ENCODE peak calls at places on chromosomes 5 and 9, in eight cellular contexts. One of them, this sample, is unnamed.
A peak's percentile ranks its signal among the peaks of the same experiment; 100 is the strongest.

GRCh38 chr9:116566677-116567488 is 120.2 kb upstream of the TRIM32 start:
- DNase-seq in HAP-1: no peak
- DNase-seq in right lobe of liver: peak; percentile 69
- DNase-seq in CD4-positive, CD25-positive, alpha-beta regulatory T cell: no peak
- DNase-seq in A549: peak; percentile 93
- DNase-seq in right cardiac atrium: peak; percentile 45
- DNase-seq in Caco-2: peak; percentile 63
- DNase-seq in aorta: no peak
- DNase-seq in this sample: no peak

GRCh38 chr9:21802418-21803000 is at the start of gene MTAP:
- DNase-seq in Caco-2: peak; percentile 88
- DNase-seq in right cardiac atrium: peak; percentile 96
- DNase-seq in right lobe of liver: peak; percentile 96
- DNase-seq in aorta: peak; percentile 96
- DNase-seq in CD4-positive, CD25-positive, alpha-beta regulatory T cell: peak; percentile 85
- DNase-seq in HAP-1: peak; percentile 94
- DNase-seq in A549: peak; percentile 94
- DNase-seq in this sample: peak; percentile 81

GRCh38 chr5:79143684-79144379 is 32.2 kb downstream of the BHMT start:
- DNase-seq in aorta: no peak
- DNase-seq in Caco-2: no peak
- DNase-seq in right cardiac atrium: no peak
- DNase-seq in CD4-positive, CD25-positive, alpha-beta regulatory T cell: no peak
- DNase-seq in A549: peak; percentile 55
- DNase-seq in HAP-1: no peak
- DNase-seq in right lobe of liver: no peak
- DNase-seq in this sample: no peak

GRCh38 chr9:19998153-19998552 is 209.3 kb upstream of the SLC24A2 start:
- DNase-seq in aorta: no peak
- DNase-seq in right cardiac atrium: no peak
- DNase-seq in CD4-positive, CD25-positive, alpha-beta regulatory T cell: peak; percentile 56
- DNase-seq in A549: peak; percentile 9
- DNase-seq in Caco-2: no peak
- DNase-seq in right lobe of liver: no peak
- DNase-seq in HAP-1: no peak
- DNase-seq in this sample: no peak

GRCh38 chr5:1005904-1006655 is 2.5 kb upstream of the NKD2 start:
- DNase-seq in right lobe of liver: peak; percentile 27
- DNase-seq in A549: no peak
- DNase-seq in aorta: peak; percentile 68
- DNase-seq in right cardiac atrium: no peak
- DNase-seq in Caco-2: no peak
- DNase-seq in HAP-1: no peak
- DNase-seq in CD4-positive, CD25-positive, alpha-beta regulatory T cell: no peak
- DNase-seq in this sample: no peak

GRCh38 chr9:126287467-126287866 is 39.2 kb upstream of the MVB12B start:
- DNase-seq in right lobe of liver: no peak
- DNase-seq in A549: no peak
- DNase-seq in right cardiac atrium: no peak
- DNase-seq in CD4-positive, CD25-positive, alpha-beta regulatory T cell: no peak
- DNase-seq in Caco-2: no peak
- DNase-seq in aorta: no peak
- DNase-seq in HAP-1: no peak
- DNase-seq in this sample: peak; percentile 53

GRCh38 chr5:74546796-74547195 is 93.7 kb downstream of the ENC1 start:
- DNase-seq in Caco-2: no peak
- DNase-seq in aorta: no peak
- DNase-seq in A549: no peak
- DNase-seq in HAP-1: no peak
- DNase-seq in right lobe of liver: no peak
- DNase-seq in right cardiac atrium: no peak
- DNase-seq in CD4-positive, CD25-positive, alpha-beta regulatory T cell: no peak
- DNase-seq in this sample: no peak

GRCh38 chr9:19146441-19146840 is 19.1 kb upstream of the PLIN2 start:
- DNase-seq in HAP-1: no peak
- DNase-seq in right lobe of liver: no peak
- DNase-seq in A549: no peak
- DNase-seq in Caco-2: no peak
- DNase-seq in aorta: no peak
- DNase-seq in right cardiac atrium: no peak
- DNase-seq in CD4-positive, CD25-positive, alpha-beta regulatory T cell: no peak
- DNase-seq in this sample: no peak

GRCh38 chr9:89185980-89186379 is 7.4 kb upstream of the SHC3 start:
- DNase-seq in aorta: no peak
- DNase-seq in Caco-2: peak; percentile 36
- DNase-seq in right cardiac atrium: no peak
- DNase-seq in HAP-1: no peak
- DNase-seq in right lobe of liver: no peak
- DNase-seq in A549: no peak
- DNase-seq in CD4-positive, CD25-positive, alpha-beta regulatory T cell: no peak
- DNase-seq in this sample: no peak

GRCh38 chr9:4830699-4831098 is 38.0 kb downstream of the RCL1 start:
- DNase-seq in Caco-2: no peak
- DNase-seq in right lobe of liver: no peak
- DNase-seq in A549: no peak
- DNase-seq in right cardiac atrium: no peak
- DNase-seq in HAP-1: no peak
- DNase-seq in CD4-positive, CD25-positive, alpha-beta regulatory T cell: no peak
- DNase-seq in aorta: no peak
- DNase-seq in this sample: no peak

GRCh38 chr9:4829956-4830355 is 37.2 kb downstream of the RCL1 start:
- DNase-seq in right cardiac atrium: no peak
- DNase-seq in aorta: no peak
- DNase-seq in Caco-2: no peak
- DNase-seq in CD4-positive, CD25-positive, alpha-beta regulatory T cell: no peak
- DNase-seq in A549: no peak
- DNase-seq in right lobe of liver: no peak
- DNase-seq in HAP-1: no peak
- DNase-seq in this sample: no peak

GRCh38 chr9:4831944-4832343 is 39.2 kb downstream of the RCL1 start:
- DNase-seq in Caco-2: no peak
- DNase-seq in CD4-positive, CD25-positive, alpha-beta regulatory T cell: no peak
- DNase-seq in right cardiac atrium: no peak
- DNase-seq in A549: no peak
- DNase-seq in HAP-1: no peak
- DNase-seq in right lobe of liver: no peak
- DNase-seq in aorta: no peak
- DNase-seq in this sample: no peak

GRCh38 chr9:4832786-4833579 is 40.2 kb downstream of the RCL1 start:
- DNase-seq in HAP-1: no peak
- DNase-seq in aorta: no peak
- DNase-seq in right lobe of liver: no peak
- DNase-seq in A549: peak; percentile 89
- DNase-seq in Caco-2: no peak
- DNase-seq in right cardiac atrium: no peak
- DNase-seq in CD4-positive, CD25-positive, alpha-beta regulatory T cell: peak; percentile 39
- DNase-seq in this sample: peak; percentile 52

DNA sequence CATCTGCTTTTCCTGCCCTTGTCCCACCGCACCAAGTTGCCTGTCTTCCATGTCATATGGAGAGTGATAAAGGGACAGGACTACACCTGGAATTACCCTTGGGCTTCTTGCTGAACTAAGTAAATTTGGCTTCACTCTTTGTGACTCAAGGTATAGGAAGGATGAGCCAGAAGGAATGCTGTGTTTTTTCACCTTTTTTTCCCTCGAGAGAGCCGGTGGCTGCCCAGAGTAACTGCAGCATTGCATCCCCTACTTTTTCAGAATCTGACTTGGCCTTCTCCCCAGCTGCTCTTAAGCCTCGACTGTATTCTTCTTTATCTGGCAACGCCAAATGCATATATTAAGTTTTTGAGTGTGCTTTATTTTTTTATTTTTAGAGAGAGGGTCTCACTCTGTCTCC is 38.4 kb downstream of the RCL1 start:
- DNase-seq in right lobe of liver: no peak
- DNase-seq in CD4-positive, CD25-positive, alpha-beta regulatory T cell: no peak
- DNase-seq in aorta: no peak
- DNase-seq in HAP-1: no peak
- DNase-seq in right cardiac atrium: no peak
- DNase-seq in A549: no peak
- DNase-seq in Caco-2: no peak
- DNase-seq in this sample: no peak
- H3K4me3 ChIP-seq in right lobe of liver: no peak overlapping the region
- H3K4me3 ChIP-seq in CD4-positive, CD25-positive, alpha-beta regulatory T cell: no peak overlapping the region
- H3K4me3 ChIP-seq in aorta: no peak overlapping the region
- H3K4me3 ChIP-seq in HAP-1: no peak overlapping the region
- H3K4me3 ChIP-seq in right cardiac atrium: no peak overlapping the region
- H3K4me3 ChIP-seq in A549: no peak overlapping the region
- H3K4me3 ChIP-seq in Caco-2: no peak overlapping the region
- H3K4me3 ChIP-seq in this sample: no peak overlapping the region

GRCh38 chr5:133052317-133053175 is 733 bp downstream of the HSPA4 start:
- DNase-seq in right lobe of liver: peak; percentile 87
- DNase-seq in aorta: peak; percentile 90
- DNase-seq in HAP-1: peak; percentile 12
- DNase-seq in Caco-2: peak; percentile 77
- DNase-seq in A549: peak; percentile 52
- DNase-seq in right cardiac atrium: peak; percentile 86
- DNase-seq in CD4-positive, CD25-positive, alpha-beta regulatory T cell: peak; percentile 74
- DNase-seq in this sample: peak; percentile 70
- H3K4me3 ChIP-seq in right lobe of liver: peak overlapping the region; percentile 85
- H3K4me3 ChIP-seq in aorta: peak overlapping the region; percentile 20
- H3K4me3 ChIP-seq in HAP-1: peak overlapping the region; percentile 99
- H3K4me3 ChIP-seq in Caco-2: peak overlapping the region; percentile 93
- H3K4me3 ChIP-seq in A549: peak overlapping the region; percentile 95
- H3K4me3 ChIP-seq in right cardiac atrium: peak overlapping the region; percentile 84
- H3K4me3 ChIP-seq in CD4-positive, CD25-positive, alpha-beta regulatory T cell: peak overlapping the region; percentile 90
- H3K4me3 ChIP-seq in this sample: peak overlapping the region; percentile 97

GRCh38 chr5:128195316-128195715 is 111.8 kb downstream of the SLC12A2 start:
- DNase-seq in Caco-2: no peak
- DNase-seq in HAP-1: no peak
- DNase-seq in A549: no peak
- DNase-seq in aorta: no peak
- DNase-seq in right cardiac atrium: no peak
- DNase-seq in right lobe of liver: no peak
- DNase-seq in CD4-positive, CD25-positive, alpha-beta regulatory T cell: no peak
- DNase-seq in this sample: no peak

GRCh38 chr5:128196080-128196479 is 112.5 kb downstream of the SLC12A2 start:
- DNase-seq in HAP-1: no peak
- DNase-seq in aorta: no peak
- DNase-seq in A549: no peak
- DNase-seq in right lobe of liver: no peak
- DNase-seq in right cardiac atrium: no peak
- DNase-seq in CD4-positive, CD25-positive, alpha-beta regulatory T cell: no peak
- DNase-seq in Caco-2: no peak
- DNase-seq in this sample: no peak

GRCh38 chr5:128199104-128199503 is 115.5 kb downstream of the SLC12A2 start:
- DNase-seq in aorta: no peak
- DNase-seq in right lobe of liver: no peak
- DNase-seq in right cardiac atrium: no peak
- DNase-seq in CD4-positive, CD25-positive, alpha-beta regulatory T cell: no peak
- DNase-seq in A549: peak; percentile 47
- DNase-seq in Caco-2: peak; percentile 28
- DNase-seq in HAP-1: no peak
- DNase-seq in this sample: peak; percentile 74

GRCh38 chr5:128197911-128198522 is 114.5 kb downstream of the SLC12A2 start:
- DNase-seq in right lobe of liver: no peak
- DNase-seq in aorta: no peak
- DNase-seq in CD4-positive, CD25-positive, alpha-beta regulatory T cell: peak; percentile 27
- DNase-seq in right cardiac atrium: no peak
- DNase-seq in HAP-1: no peak
- DNase-seq in Caco-2: no peak
- DNase-seq in A549: no peak
- DNase-seq in this sample: peak; percentile 39

GRCh38 chr5:128196791-128197190 is 113.2 kb downstream of the SLC12A2 start:
- DNase-seq in CD4-positive, CD25-positive, alpha-beta regulatory T cell: peak; percentile 18
- DNase-seq in right cardiac atrium: no peak
- DNase-seq in right lobe of liver: no peak
- DNase-seq in A549: no peak
- DNase-seq in Caco-2: no peak
- DNase-seq in aorta: no peak
- DNase-seq in HAP-1: no peak
- DNase-seq in this sample: no peak
- H3K4me3 ChIP-seq in CD4-positive, CD25-positive, alpha-beta regulatory T cell: no peak overlapping the region
- H3K4me3 ChIP-seq in right cardiac atrium: no peak overlapping the region
- H3K4me3 ChIP-seq in right lobe of liver: no peak overlapping the region
- H3K4me3 ChIP-seq in A549: no peak overlapping the region
- H3K4me3 ChIP-seq in Caco-2: no peak overlapping the region
- H3K4me3 ChIP-seq in aorta: no peak overlapping the region
- H3K4me3 ChIP-seq in HAP-1: no peak overlapping the region
- H3K4me3 ChIP-seq in this sample: no peak overlapping the region

GRCh38 chr9:121272401-121272948 is 4.5 kb downstream of the GSN start:
- DNase-seq in HAP-1: no peak
- DNase-seq in Caco-2: no peak
- DNase-seq in CD4-positive, CD25-positive, alpha-beta regulatory T cell: no peak
- DNase-seq in right lobe of liver: no peak
- DNase-seq in A549: no peak
- DNase-seq in aorta: no peak
- DNase-seq in right cardiac atrium: no peak
- DNase-seq in this sample: peak; percentile 9

GRCh38 chr9:121269030-121269887 is 1.3 kb downstream of the GSN start:
- DNase-seq in CD4-positive, CD25-positive, alpha-beta regulatory T cell: no peak
- DNase-seq in HAP-1: no peak
- DNase-seq in A549: no peak
- DNase-seq in right cardiac atrium: no peak
- DNase-seq in right lobe of liver: no peak
- DNase-seq in aorta: peak; percentile 81
- DNase-seq in Caco-2: peak; percentile 52
- DNase-seq in this sample: peak; percentile 90

GRCh38 chr9:121269888-121270254 is 1.9 kb downstream of the GSN start:
- DNase-seq in right lobe of liver: no peak
- DNase-seq in Caco-2: no peak
- DNase-seq in HAP-1: no peak
- DNase-seq in right cardiac atrium: no peak
- DNase-seq in CD4-positive, CD25-positive, alpha-beta regulatory T cell: no peak
- DNase-seq in A549: no peak
- DNase-seq in aorta: no peak
- DNase-seq in this sample: no peak

GRCh38 chr9:121268598-121269029 is 652 bp downstream of the GSN start:
- DNase-seq in CD4-positive, CD25-positive, alpha-beta regulatory T cell: no peak
- DNase-seq in Caco-2: no peak
- DNase-seq in HAP-1: no peak
- DNase-seq in aorta: no peak
- DNase-seq in right lobe of liver: no peak
- DNase-seq in right cardiac atrium: no peak
- DNase-seq in A549: no peak
- DNase-seq in this sample: no peak

DNA sequence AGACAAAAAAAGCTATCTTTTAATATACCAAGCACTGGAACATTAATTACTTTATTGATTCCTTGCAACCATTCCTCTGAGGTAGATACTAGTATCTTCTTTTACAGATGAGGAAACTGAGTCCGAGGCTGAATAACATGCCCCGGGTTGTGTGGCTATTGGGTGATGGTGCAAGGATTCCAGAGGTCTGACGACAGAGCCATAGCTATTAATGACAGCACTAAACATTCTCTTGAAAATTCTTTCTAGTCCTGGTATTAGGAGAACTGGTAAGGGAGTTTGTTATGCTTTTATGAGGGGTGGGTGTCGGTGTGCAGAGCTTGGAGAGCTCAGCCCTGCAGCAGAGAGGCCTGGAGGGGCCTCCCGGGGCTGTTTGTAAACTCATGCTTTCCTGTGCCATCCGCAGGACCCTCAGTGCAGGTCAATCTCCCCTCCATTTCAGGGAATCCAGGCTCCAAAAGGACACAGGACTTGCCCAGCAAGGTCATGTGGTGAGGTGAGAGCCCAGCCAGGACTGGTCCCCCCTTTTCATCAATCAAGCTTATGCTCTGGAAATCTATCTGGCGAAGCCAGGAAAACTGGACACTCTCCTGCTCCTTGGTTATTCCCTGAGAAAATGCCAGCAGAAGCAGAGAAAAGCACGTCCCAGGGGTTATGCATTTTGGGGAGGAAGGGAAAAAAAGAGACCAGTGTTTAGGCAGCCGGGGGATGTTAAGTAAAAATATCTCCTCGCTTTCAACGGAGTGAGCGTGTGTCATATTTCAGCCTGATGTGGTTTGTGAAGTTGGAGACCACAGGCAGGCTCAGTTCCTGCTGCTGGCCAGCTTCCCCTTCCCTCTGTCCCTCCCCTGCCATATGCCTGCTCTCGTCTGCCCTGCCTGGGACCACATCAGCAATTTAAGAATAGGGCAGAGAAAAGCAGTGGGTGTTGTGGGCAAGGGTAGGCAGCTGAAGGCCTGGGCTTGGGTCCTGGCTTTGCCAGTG is 3.7 kb downstream of the GSN start:
- DNase-seq in A549: no peak
- DNase-seq in HAP-1: no peak
- DNase-seq in aorta: no peak
- DNase-seq in Caco-2: no peak
- DNase-seq in right cardiac atrium: peak; percentile 84
- DNase-seq in right lobe of liver: no peak
- DNase-seq in CD4-positive, CD25-positive, alpha-beta regulatory T cell: no peak
- DNase-seq in this sample: peak; percentile 60
- H3K4me3 ChIP-seq in A549: no peak overlapping the region
- H3K4me3 ChIP-seq in HAP-1: no peak overlapping the region
- H3K4me3 ChIP-seq in aorta: peak overlapping the region; percentile 23
- H3K4me3 ChIP-seq in Caco-2: no peak overlapping the region
- H3K4me3 ChIP-seq in right cardiac atrium: no peak overlapping the region
- H3K4me3 ChIP-seq in right lobe of liver: no peak overlapping the region
- H3K4me3 ChIP-seq in CD4-positive, CD25-positive, alpha-beta regulatory T cell: no peak overlapping the region
- H3K4me3 ChIP-seq in this sample: no peak overlapping the region

This sample was measured in trophoblast cell.